ENCODE peak calls at places on chromosomes 12 and 14, in ten cellular contexts. Q is GM03348; S is activated CD4-positive, alpha-beta T cell treated with anti-CD3 and anti-CD28 coated beads, Interleukin-2, amount 50 U/mL, for 1 hour; K is left cardiac atrium; A is astrocyte of the spinal cord; G is neural progenitor cell; F is cerebellar cortex; M is activated CD8-positive, alpha-beta memory T cell treated with anti-CD3 and anti-CD28 coated beads for 4 hours; P is HFFc6; J is ascending aorta. L is an unnamed sample.

GRCh38 chr12:110639336-110640178 is 25.6 kb downstream of the TCTN1 start:
- DNase-seq in Q (peak), S (no peak), K (no peak), A (peak), G (no peak), F (no peak), M (no peak), P (peak), J (no peak), L (no peak)

GRCh38 chr14:68530443-68530842 is 262.4 kb downstream of the ZFP36L1 start:
- DNase-seq in Q (no peak), S (no peak), K (no peak), A (no peak), G (no peak), F (no peak), M (no peak), P (no peak), J (no peak), L (no peak)

GRCh38 chr12:75561921-75562320 is 50.5 kb upstream of the KRR1 start:
- DNase-seq in Q (no peak), S (no peak), K (no peak), A (no peak), G (no peak), F (no peak), M (no peak), P (no peak), J (no peak), L (no peak)

GRCh38 chr12:109795023-109795422 is 38.2 kb downstream of the TRPV4 start:
- DNase-seq in Q (peak), S (no peak), K (no peak), A (no peak), G (no peak), F (no peak), M (no peak), P (peak), J (no peak), L (no peak)

GRCh38 chr12:110135012-110135411 is 10.9 kb downstream of the IFT81 start:
- DNase-seq in Q (peak), S (no peak), K (no peak), A (peak), G (no peak), F (no peak), M (no peak), P (peak), J (no peak), L (peak)

GRCh38 chr12:76872415-76872814 is 6.4 kb downstream of the CSRP2 start:
- DNase-seq in Q (no peak), S (no peak), K (no peak), A (no peak), G (no peak), F (no peak), M (no peak), P (no peak), J (no peak), L (no peak)

GRCh38 chr14:91413547-91414474 is 3.8 kb downstream of the CCDC88C start:
- DNase-seq in Q (no peak), S (peak), K (no peak), A (no peak), G (no peak), F (no peak), M (no peak), P (no peak), J (no peak), L (no peak)

GRCh38 chr12:53698948-53699672 is 23.2 kb upstream of the ATP5MC2 start:
- DNase-seq in Q (no peak), S (no peak), K (no peak), A (no peak), G (no peak), F (no peak), M (no peak), P (no peak), J (no peak), L (no peak)

GRCh38 chr12:113278631-113279030 is 56.3 kb downstream of the SLC8B1 start:
- DNase-seq in Q (no peak), S (no peak), K (no peak), A (no peak), G (no peak), F (no peak), M (no peak), P (no peak), J (no peak), L (no peak)

GRCh38 chr12:124919646-124920352 is 5.3 kb upstream of the UBC start:
- DNase-seq in Q (no peak), S (no peak), K (peak), A (peak), G (peak), F (peak), M (no peak), P (no peak), J (no peak), L (no peak)

GRCh38 chr12:117522559-117522958 is 161.1 kb upstream of the NOS1 start:
- DNase-seq in Q (no peak), S (no peak), K (no peak), A (no peak), G (no peak), F (no peak), M (no peak), P (no peak), J (no peak), L (no peak)

GRCh38 chr12:67676624-67677023 is 28.1 kb downstream of the DYRK2 start:
- DNase-seq in Q (no peak), S (no peak), K (no peak), A (no peak), G (no peak), F (no peak), M (no peak), P (no peak), J (no peak), L (no peak)

GRCh38 chr12:108854055-108854452 is 3.3 kb downstream of the SSH1 start:
- DNase-seq in Q (peak), S (no peak), K (no peak), A (peak), G (no peak), F (peak), M (no peak), P (peak), J (no peak), L (no peak)

GRCh38 chr12:127363392-127363791 is 903.6 kb upstream of the TMEM132C start:
- DNase-seq in Q (peak), S (no peak), K (no peak), A (peak), G (peak), F (no peak), M (no peak), P (peak), J (no peak), L (peak)

GRCh38 chr14:98956181-98956580 is 315.8 kb downstream of the BCL11B start:
- DNase-seq in Q (no peak), S (no peak), K (no peak), A (no peak), G (no peak), F (no peak), M (no peak), P (no peak), J (no peak), L (no peak)

GRCh38 chr12:76552343-76552938 is 7.1 kb downstream of the OSBPL8 start:
- DNase-seq in Q (peak), S (no peak), K (no peak), A (peak), G (no peak), F (no peak), M (no peak), P (no peak), J (no peak), L (peak)

GRCh38 chr12:55132816-55133215 is 6.6 kb downstream of the OR9K2 start:
- DNase-seq in Q (no peak), S (no peak), K (no peak), A (no peak), G (no peak), F (no peak), M (no peak), P (no peak), J (no peak), L (no peak)

GRCh38 chr14:76719664-76720063 is 41.6 kb upstream of the VASH1 start:
- DNase-seq in Q (no peak), S (no peak), K (peak), A (no peak), G (no peak), F (no peak), M (no peak), P (no peak), J (no peak), L (no peak)

GRCh38 chr12:102300824-102301461 is 103.3 kb upstream of the PMCH start:
- DNase-seq in Q (peak), S (no peak), K (no peak), A (peak), G (peak), F (peak), M (no peak), P (peak), J (no peak), L (peak)

GRCh38 chr12:115660211-115660805 is 617.2 kb downstream of the MED13L start:
- DNase-seq in Q (peak), S (no peak), K (peak), A (peak), G (no peak), F (no peak), M (no peak), P (peak), J (no peak), L (peak)

GRCh38 chr14:60116181-60116580 is 24.5 kb downstream of the PCNX4 start:
- DNase-seq in Q (no peak), S (no peak), K (no peak), A (no peak), G (no peak), F (no peak), M (no peak), P (no peak), J (no peak), L (no peak)

GRCh38 chr12:113422929-113423669 is 919 bp downstream of the SDSL start:
- DNase-seq in Q (no peak), S (no peak), K (no peak), A (no peak), G (no peak), F (no peak), M (no peak), P (no peak), J (no peak), L (no peak)

GRCh38 chr12:89733579-89734201 is 25.1 kb upstream of the ATP2B1 start:
- DNase-seq in Q (peak), S (no peak), K (no peak), A (peak), G (no peak), F (no peak), M (no peak), P (peak), J (no peak), L (peak)

GRCh38 chr14:63045612-63046320 is 508 bp upstream of the KCNH5 start:
- DNase-seq in Q (peak), S (no peak), K (peak), A (peak), G (peak), F (peak), M (no peak), P (no peak), J (no peak), L (peak)

GRCh38 chr12:104352106-104352713 is 48.7 kb downstream of the EID3 start:
- DNase-seq in Q (peak), S (no peak), K (no peak), A (no peak), G (no peak), F (no peak), M (no peak), P (no peak), J (no peak), L (no peak)

GRCh38 chr12:52600941-52601481 is at the start of gene KRT72:
- DNase-seq in Q (no peak), S (no peak), K (no peak), A (no peak), G (no peak), F (no peak), M (no peak), P (no peak), J (no peak), L (no peak)

GRCh38 chr12:103969391-103969790 is 3.7 kb downstream of the TDG start:
- DNase-seq in Q (peak), S (no peak), K (no peak), A (no peak), G (no peak), F (no peak), M (no peak), P (peak), J (no peak), L (no peak)

GRCh38 chr12:93702707-93703305 is 25.6 kb downstream of the CRADD start:
- DNase-seq in Q (no peak), S (no peak), K (no peak), A (no peak), G (no peak), F (no peak), M (no peak), P (no peak), J (no peak), L (no peak)

GRCh38 chr12:5257763-5258475 is 174.0 kb upstream of the NTF3 start:
- DNase-seq in Q (no peak), S (no peak), K (no peak), A (no peak), G (no peak), F (no peak), M (no peak), P (no peak), J (no peak), L (no peak)

GRCh38 chr12:54018608-54018984 is 9.6 kb upstream of the HOXC6 start:
- DNase-seq in Q (peak), S (no peak), K (no peak), A (no peak), G (no peak), F (no peak), M (no peak), P (no peak), J (no peak), L (no peak)

GRCh38 chr14:74599201-74599809 is 12.7 kb downstream of the LTBP2 start:
- DNase-seq in Q (peak), S (no peak), K (no peak), A (no peak), G (no peak), F (no peak), M (no peak), P (no peak), J (no peak), L (peak)

GRCh38 chr12:24360461-24360860 is 411.0 kb upstream of the SOX5 start:
- DNase-seq in Q (no peak), S (no peak), K (no peak), A (no peak), G (no peak), F (no peak), M (no peak), P (no peak), J (no peak), L (no peak)

GRCh38 chr12:49832836-49833421 is 4.7 kb upstream of the NCKAP5L start:
- DNase-seq in Q (peak), S (no peak), K (no peak), A (peak), G (no peak), F (no peak), M (no peak), P (peak), J (no peak), L (peak)

GRCh38 chr14:100552524-100553125 is 34.6 kb downstream of the BEGAIN start:
- DNase-seq in Q (no peak), S (no peak), K (no peak), A (no peak), G (no peak), F (no peak), M (no peak), P (no peak), J (no peak), L (no peak)

GRCh38 chr14:100612879-100613455 is 25.8 kb upstream of the BEGAIN start:
- DNase-seq in Q (no peak), S (no peak), K (no peak), A (no peak), G (no peak), F (no peak), M (no peak), P (no peak), J (no peak), L (no peak)

L was measured in cardiac muscle cell.